ENCODE peak calls at places on chromosomes 4 and X, in ten cellular contexts. One of them, this sample, is unnamed.

GRCh38 chr4:156971623-156972369 is at the start of gene PDGFC:
- DNase-seq in activated CD4-positive, alpha-beta T cell treated with anti-CD3 and anti-CD28 coated beads for 4 hours: no peak
- DNase-seq in stimulated activated CD8-positive, alpha-beta memory T cell treated with anti-CD3 and anti-CD28 coated beads, Interleukin-7, amount 100 ng/mL, for 1 hour: no peak
- DNase-seq in OCI-LY7: no peak
- DNase-seq in stimulated activated CD4-positive, alpha-beta T cell treated with anti-CD3 and anti-CD28 coated beads, TNF-alpha, amount 100 ng/mL, for 48 hours: no peak
- DNase-seq in brain microvascular endothelial cell: peak
- DNase-seq in GM03348: peak
- DNase-seq in ovary: peak
- DNase-seq in HFFc6: peak
- DNase-seq in NCI-H774: peak
- DNase-seq in this sample: peak

GRCh38 chr4:89539797-89540711 is 232.5 kb upstream of the GPRIN3 start:
- DNase-seq in activated CD4-positive, alpha-beta T cell treated with anti-CD3 and anti-CD28 coated beads for 4 hours: no peak
- DNase-seq in stimulated activated CD8-positive, alpha-beta memory T cell treated with anti-CD3 and anti-CD28 coated beads, Interleukin-7, amount 100 ng/mL, for 1 hour: no peak
- DNase-seq in OCI-LY7: no peak
- DNase-seq in stimulated activated CD4-positive, alpha-beta T cell treated with anti-CD3 and anti-CD28 coated beads, TNF-alpha, amount 100 ng/mL, for 48 hours: no peak
- DNase-seq in brain microvascular endothelial cell: peak
- DNase-seq in GM03348: no peak
- DNase-seq in ovary: no peak
- DNase-seq in HFFc6: no peak
- DNase-seq in NCI-H774: no peak
- DNase-seq in this sample: no peak

GRCh38 chrX:101232316-101232715 is 12.7 kb downstream of the DRP2 start:
- DNase-seq in activated CD4-positive, alpha-beta T cell treated with anti-CD3 and anti-CD28 coated beads for 4 hours: no peak
- DNase-seq in stimulated activated CD8-positive, alpha-beta memory T cell treated with anti-CD3 and anti-CD28 coated beads, Interleukin-7, amount 100 ng/mL, for 1 hour: no peak
- DNase-seq in OCI-LY7: no peak
- DNase-seq in stimulated activated CD4-positive, alpha-beta T cell treated with anti-CD3 and anti-CD28 coated beads, TNF-alpha, amount 100 ng/mL, for 48 hours: no peak
- DNase-seq in brain microvascular endothelial cell: peak
- DNase-seq in GM03348: no peak
- DNase-seq in ovary: no peak
- DNase-seq in HFFc6: no peak
- DNase-seq in NCI-H774: no peak
- DNase-seq in this sample: no peak

GRCh38 chrX:135304741-135305140 is 4.5 kb upstream of the ETDC start:
- DNase-seq in activated CD4-positive, alpha-beta T cell treated with anti-CD3 and anti-CD28 coated beads for 4 hours: no peak
- DNase-seq in stimulated activated CD8-positive, alpha-beta memory T cell treated with anti-CD3 and anti-CD28 coated beads, Interleukin-7, amount 100 ng/mL, for 1 hour: no peak
- DNase-seq in OCI-LY7: no peak
- DNase-seq in stimulated activated CD4-positive, alpha-beta T cell treated with anti-CD3 and anti-CD28 coated beads, TNF-alpha, amount 100 ng/mL, for 48 hours: no peak
- DNase-seq in brain microvascular endothelial cell: no peak
- DNase-seq in GM03348: no peak
- DNase-seq in ovary: no peak
- DNase-seq in HFFc6: no peak
- DNase-seq in NCI-H774: no peak
- DNase-seq in this sample: no peak

GRCh38 chr4:17030543-17030942 is 132.1 kb upstream of the LDB2 start:
- DNase-seq in activated CD4-positive, alpha-beta T cell treated with anti-CD3 and anti-CD28 coated beads for 4 hours: no peak
- DNase-seq in stimulated activated CD8-positive, alpha-beta memory T cell treated with anti-CD3 and anti-CD28 coated beads, Interleukin-7, amount 100 ng/mL, for 1 hour: no peak
- DNase-seq in OCI-LY7: no peak
- DNase-seq in stimulated activated CD4-positive, alpha-beta T cell treated with anti-CD3 and anti-CD28 coated beads, TNF-alpha, amount 100 ng/mL, for 48 hours: no peak
- DNase-seq in brain microvascular endothelial cell: peak
- DNase-seq in GM03348: peak
- DNase-seq in ovary: no peak
- DNase-seq in HFFc6: peak
- DNase-seq in NCI-H774: no peak
- DNase-seq in this sample: no peak

GRCh38 chr4:167622481-167623240 is 388.4 kb upstream of the SPOCK3 start:
- DNase-seq in activated CD4-positive, alpha-beta T cell treated with anti-CD3 and anti-CD28 coated beads for 4 hours: peak
- DNase-seq in stimulated activated CD8-positive, alpha-beta memory T cell treated with anti-CD3 and anti-CD28 coated beads, Interleukin-7, amount 100 ng/mL, for 1 hour: no peak
- DNase-seq in OCI-LY7: peak
- DNase-seq in stimulated activated CD4-positive, alpha-beta T cell treated with anti-CD3 and anti-CD28 coated beads, TNF-alpha, amount 100 ng/mL, for 48 hours: peak
- DNase-seq in brain microvascular endothelial cell: peak
- DNase-seq in GM03348: peak
- DNase-seq in ovary: peak
- DNase-seq in HFFc6: peak
- DNase-seq in NCI-H774: no peak
- DNase-seq in this sample: peak

GRCh38 chr4:42865572-42866189 is 26.8 kb upstream of the GRXCR1 start:
- DNase-seq in activated CD4-positive, alpha-beta T cell treated with anti-CD3 and anti-CD28 coated beads for 4 hours: peak
- DNase-seq in stimulated activated CD8-positive, alpha-beta memory T cell treated with anti-CD3 and anti-CD28 coated beads, Interleukin-7, amount 100 ng/mL, for 1 hour: peak
- DNase-seq in OCI-LY7: peak
- DNase-seq in stimulated activated CD4-positive, alpha-beta T cell treated with anti-CD3 and anti-CD28 coated beads, TNF-alpha, amount 100 ng/mL, for 48 hours: peak
- DNase-seq in brain microvascular endothelial cell: peak
- DNase-seq in GM03348: peak
- DNase-seq in ovary: peak
- DNase-seq in HFFc6: peak
- DNase-seq in NCI-H774: peak
- DNase-seq in this sample: no peak

GRCh38 chr4:174058846-174059245 is 224.6 kb downstream of the FBXO8 start:
- DNase-seq in activated CD4-positive, alpha-beta T cell treated with anti-CD3 and anti-CD28 coated beads for 4 hours: no peak
- DNase-seq in stimulated activated CD8-positive, alpha-beta memory T cell treated with anti-CD3 and anti-CD28 coated beads, Interleukin-7, amount 100 ng/mL, for 1 hour: no peak
- DNase-seq in OCI-LY7: no peak
- DNase-seq in stimulated activated CD4-positive, alpha-beta T cell treated with anti-CD3 and anti-CD28 coated beads, TNF-alpha, amount 100 ng/mL, for 48 hours: no peak
- DNase-seq in brain microvascular endothelial cell: no peak
- DNase-seq in GM03348: no peak
- DNase-seq in ovary: no peak
- DNase-seq in HFFc6: no peak
- DNase-seq in NCI-H774: no peak
- DNase-seq in this sample: no peak

GRCh38 chr4:14196141-14196540 is 568.6 kb upstream of the BOD1L1 start:
- DNase-seq in activated CD4-positive, alpha-beta T cell treated with anti-CD3 and anti-CD28 coated beads for 4 hours: no peak
- DNase-seq in stimulated activated CD8-positive, alpha-beta memory T cell treated with anti-CD3 and anti-CD28 coated beads, Interleukin-7, amount 100 ng/mL, for 1 hour: no peak
- DNase-seq in OCI-LY7: no peak
- DNase-seq in stimulated activated CD4-positive, alpha-beta T cell treated with anti-CD3 and anti-CD28 coated beads, TNF-alpha, amount 100 ng/mL, for 48 hours: no peak
- DNase-seq in brain microvascular endothelial cell: peak
- DNase-seq in GM03348: peak
- DNase-seq in ovary: peak
- DNase-seq in HFFc6: peak
- DNase-seq in NCI-H774: no peak
- DNase-seq in this sample: peak

GRCh38 chrX:150482537-150483217 is 85.7 kb upstream of the MTM1 start:
- DNase-seq in activated CD4-positive, alpha-beta T cell treated with anti-CD3 and anti-CD28 coated beads for 4 hours: peak
- DNase-seq in stimulated activated CD8-positive, alpha-beta memory T cell treated with anti-CD3 and anti-CD28 coated beads, Interleukin-7, amount 100 ng/mL, for 1 hour: no peak
- DNase-seq in OCI-LY7: no peak
- DNase-seq in stimulated activated CD4-positive, alpha-beta T cell treated with anti-CD3 and anti-CD28 coated beads, TNF-alpha, amount 100 ng/mL, for 48 hours: peak
- DNase-seq in brain microvascular endothelial cell: peak
- DNase-seq in GM03348: peak
- DNase-seq in ovary: no peak
- DNase-seq in HFFc6: peak
- DNase-seq in NCI-H774: no peak
- DNase-seq in this sample: no peak

This sample was measured in psoas muscle.